ENCODE peak calls at places on chromosomes 4 and X, in six cellular contexts. One of them, this sample, is unnamed.

GRCh38 chr4:67714248-67714583 is 13.3 kb upstream of the UBA6 start:
- DNase-seq in GM12878: no peak
- DNase-seq in CD8-positive, alpha-beta T cell: no peak
- DNase-seq in tibial artery: no peak
- DNase-seq in AG10803: no peak
- DNase-seq in SK-N-SH: no peak
- DNase-seq in this sample: no peak

GRCh38 chrX:149275836-149276235 is 229.3 kb downstream of the IDS start:
- DNase-seq in GM12878: no peak
- DNase-seq in CD8-positive, alpha-beta T cell: no peak
- DNase-seq in tibial artery: no peak
- DNase-seq in AG10803: peak; percentile 23
- DNase-seq in SK-N-SH: no peak
- DNase-seq in this sample: no peak

GRCh38 chr4:26388671-26389070 is 67.9 kb downstream of the RBPJ start:
- DNase-seq in GM12878: no peak
- DNase-seq in CD8-positive, alpha-beta T cell: no peak
- DNase-seq in tibial artery: no peak
- DNase-seq in AG10803: peak; percentile 7
- DNase-seq in SK-N-SH: no peak
- DNase-seq in this sample: no peak

GRCh38 chr4:87839309-87839946 is 6.7 kb downstream of the MEPE start:
- DNase-seq in GM12878: no peak
- DNase-seq in CD8-positive, alpha-beta T cell: no peak
- DNase-seq in tibial artery: no peak
- DNase-seq in AG10803: peak; percentile 59
- DNase-seq in SK-N-SH: no peak
- DNase-seq in this sample: no peak

GRCh38 chr4:72977936-72978485 is 91.5 kb downstream of the COX18 start:
- DNase-seq in GM12878: no peak
- DNase-seq in CD8-positive, alpha-beta T cell: no peak
- DNase-seq in tibial artery: no peak
- DNase-seq in AG10803: no peak
- DNase-seq in SK-N-SH: no peak
- DNase-seq in this sample: no peak

GRCh38 chr4:120749445-120750151 is 172.9 kb downstream of the PRDM5 start:
- DNase-seq in GM12878: peak; percentile 83
- DNase-seq in CD8-positive, alpha-beta T cell: no peak
- DNase-seq in tibial artery: no peak
- DNase-seq in AG10803: no peak
- DNase-seq in SK-N-SH: no peak
- DNase-seq in this sample: peak; percentile 90

GRCh38 chrX:25012433-25012735 is 3.4 kb downstream of the ARX start:
- DNase-seq in GM12878: no peak
- DNase-seq in CD8-positive, alpha-beta T cell: no peak
- DNase-seq in tibial artery: no peak
- DNase-seq in AG10803: no peak
- DNase-seq in SK-N-SH: peak; percentile 42
- DNase-seq in this sample: no peak

GRCh38 chr4:114922582-114922912 is 190.9 kb downstream of the NDST4 start:
- DNase-seq in GM12878: no peak
- DNase-seq in CD8-positive, alpha-beta T cell: no peak
- DNase-seq in tibial artery: no peak
- DNase-seq in AG10803: no peak
- DNase-seq in SK-N-SH: no peak
- DNase-seq in this sample: no peak

GRCh38 chrX:150913511-150913910 is 15.0 kb upstream of the CD99L2 start:
- DNase-seq in GM12878: no peak
- DNase-seq in CD8-positive, alpha-beta T cell: no peak
- DNase-seq in tibial artery: no peak
- DNase-seq in AG10803: peak; percentile 73
- DNase-seq in SK-N-SH: no peak
- DNase-seq in this sample: no peak

GRCh38 chrX:110145854-110146253 is 142.9 kb downstream of the TMEM164 start:
- DNase-seq in GM12878: no peak
- DNase-seq in CD8-positive, alpha-beta T cell: no peak
- DNase-seq in tibial artery: no peak
- DNase-seq in AG10803: peak; percentile 29
- DNase-seq in SK-N-SH: peak; percentile 23
- DNase-seq in this sample: no peak

GRCh38 chr4:174874898-174875297 is 43.3 kb upstream of the ADAM29 start:
- DNase-seq in GM12878: no peak
- DNase-seq in CD8-positive, alpha-beta T cell: no peak
- DNase-seq in tibial artery: no peak
- DNase-seq in AG10803: no peak
- DNase-seq in SK-N-SH: no peak
- DNase-seq in this sample: no peak

GRCh38 chrX:15663439-15663838 is 1.2 kb downstream of the CLTRN start:
- DNase-seq in GM12878: no peak
- DNase-seq in CD8-positive, alpha-beta T cell: no peak
- DNase-seq in tibial artery: no peak
- DNase-seq in AG10803: no peak
- DNase-seq in SK-N-SH: no peak
- DNase-seq in this sample: no peak

GRCh38 chr4:23373269-23373668 is 516.6 kb downstream of the PPARGC1A start:
- DNase-seq in GM12878: no peak
- DNase-seq in CD8-positive, alpha-beta T cell: no peak
- DNase-seq in tibial artery: no peak
- DNase-seq in AG10803: no peak
- DNase-seq in SK-N-SH: no peak
- DNase-seq in this sample: no peak

DNA sequence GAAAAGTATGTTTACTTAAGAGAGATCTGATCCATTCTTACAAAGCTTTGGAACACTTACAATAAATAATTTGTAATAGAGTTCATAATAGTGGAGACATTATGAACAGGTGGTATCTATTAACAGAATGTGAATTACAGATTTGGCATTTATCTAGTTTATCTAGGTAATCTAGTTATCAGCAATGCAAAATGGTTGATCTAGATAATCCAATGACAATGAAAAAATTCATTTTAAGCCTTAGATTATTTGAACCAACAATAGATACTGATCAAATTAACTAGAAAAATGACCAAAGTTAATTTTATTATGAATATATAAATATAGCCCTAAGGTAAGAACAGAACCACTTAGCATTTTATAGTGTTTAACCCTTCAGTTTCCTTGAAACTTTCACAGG is 10.4 kb upstream of the NSUN7 start:
- DNase-seq in GM12878: no peak
- DNase-seq in CD8-positive, alpha-beta T cell: no peak
- DNase-seq in tibial artery: no peak
- DNase-seq in AG10803: no peak
- DNase-seq in SK-N-SH: no peak
- DNase-seq in this sample: no peak
- H3K4me3 ChIP-seq in GM12878: no peak overlapping the region
- H3K4me3 ChIP-seq in CD8-positive, alpha-beta T cell: no peak overlapping the region
- H3K4me3 ChIP-seq in tibial artery: no peak overlapping the region
- H3K4me3 ChIP-seq in AG10803: no peak overlapping the region
- H3K4me3 ChIP-seq in SK-N-SH: no peak overlapping the region
- H3K4me3 ChIP-seq in this sample: no peak overlapping the region

GRCh38 chr4:117447925-117448324 is 362.5 kb upstream of the TRAM1L1 start:
- DNase-seq in GM12878: no peak
- DNase-seq in CD8-positive, alpha-beta T cell: no peak
- DNase-seq in tibial artery: no peak
- DNase-seq in AG10803: no peak
- DNase-seq in SK-N-SH: no peak
- DNase-seq in this sample: no peak
- TF ChIP-seq CTCF in GM12878: peak; percentile 36
- TF ChIP-seq CTCF in CD8-positive, alpha-beta T cell: no peak
- TF ChIP-seq CTCF in tibial artery: no peak
- TF ChIP-seq CTCF in AG10803: no peak
- TF ChIP-seq CTCF in SK-N-SH: peak; percentile 55
- TF ChIP-seq CTCF in this sample: peak; percentile 63

DNA sequence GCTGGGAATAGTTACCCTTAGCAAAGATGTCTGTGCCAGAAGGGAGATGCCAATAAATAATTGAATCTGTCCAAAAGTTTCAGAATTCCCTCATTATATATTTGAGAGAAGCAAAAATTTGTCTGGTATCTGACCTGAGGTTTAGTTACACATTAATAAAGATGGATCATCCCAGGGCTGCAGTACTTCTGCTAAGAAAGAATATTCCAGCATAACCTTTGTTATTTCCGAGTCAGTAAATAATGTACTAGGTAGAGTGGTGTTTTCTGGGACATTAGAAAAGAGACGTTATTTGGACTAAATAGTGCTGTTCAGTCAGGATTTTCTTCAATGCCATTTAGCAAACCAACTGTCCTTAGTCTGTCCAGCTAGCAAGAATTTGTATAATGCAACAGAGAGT is 26.5 kb downstream of the ADD1 start:
- DNase-seq in GM12878: no peak
- DNase-seq in CD8-positive, alpha-beta T cell: no peak
- DNase-seq in tibial artery: no peak
- DNase-seq in AG10803: no peak
- DNase-seq in SK-N-SH: no peak
- DNase-seq in this sample: no peak
- H3K4me3 ChIP-seq in GM12878: no peak overlapping the region
- H3K4me3 ChIP-seq in CD8-positive, alpha-beta T cell: no peak overlapping the region
- H3K4me3 ChIP-seq in tibial artery: no peak overlapping the region
- H3K4me3 ChIP-seq in AG10803: no peak overlapping the region
- H3K4me3 ChIP-seq in SK-N-SH: no peak overlapping the region
- H3K4me3 ChIP-seq in this sample: no peak overlapping the region

GRCh38 chrX:133745361-133745760 is 240.0 kb downstream of the GPC3 start:
- DNase-seq in GM12878: no peak
- DNase-seq in CD8-positive, alpha-beta T cell: no peak
- DNase-seq in tibial artery: no peak
- DNase-seq in AG10803: no peak
- DNase-seq in SK-N-SH: no peak
- DNase-seq in this sample: no peak
- TF ChIP-seq CTCF in GM12878: peak; percentile 9
- TF ChIP-seq CTCF in CD8-positive, alpha-beta T cell: peak; percentile 15
- TF ChIP-seq CTCF in tibial artery: no peak
- TF ChIP-seq CTCF in AG10803: no peak
- TF ChIP-seq CTCF in SK-N-SH: no peak
- TF ChIP-seq CTCF in this sample: peak; percentile 22